ENCODE peak calls at places on chromosomes 11 and 22, in seven cellular contexts. L is body of pancreas; K is SK-N-SH treated with all-trans-retinoic acid at 6 μM for 48 hours; A is stimulated activated memory B cell treated with anti-CD40 and anti-IgM and Interleukin-4, amounts not matched to agents 10 μg/mL and 1 μg/mL and 100 μg/mL, for 72 hours; J is T-helper 17 cell; G is upper lobe of left lung; M is activated naive CD4-positive, alpha-beta T cell treated with anti-CD3 and anti-CD28 coated beads, Interleukin-2, amount 50 U/mL, for 72 hours. D is an unnamed sample.

GRCh38 chr11:95972055-95972454 is 48.1 kb upstream of the MTMR2 start:
- ATAC-seq in K (peak), J (no peak), G (no peak), M (no peak), A (no peak), L (no peak), D (no peak)

GRCh38 chr11:70220136-70220535 is 17.0 kb downstream of the FADD start:
- ATAC-seq in K (no peak), M (no peak), L (no peak), A (no peak), J (no peak), G (no peak), D (no peak)

GRCh38 chr11:70271635-70271953 is 1.1 kb downstream of the PPFIA1 start:
- ATAC-seq in L (no peak), K (no peak), M (no peak), A (no peak), J (no peak), G (no peak), D (no peak)

GRCh38 chr11:123100378-123101085 is 38.6 kb upstream of the HSPA8 start:
- ATAC-seq in J (no peak), M (peak), G (no peak), A (no peak), L (peak), K (peak), D (no peak)

GRCh38 chr11:64330888-64331287 is 9.1 kb upstream of the CCDC88B start:
- ATAC-seq in A (no peak), L (no peak), G (no peak), K (no peak), M (no peak), J (no peak), D (no peak)

GRCh38 chr11:112597290-112597689 is 336.6 kb upstream of the PLET1 start:
- ATAC-seq in G (no peak), L (no peak), J (no peak), M (no peak), A (no peak), K (no peak), D (no peak)

GRCh38 chr22:20273720-20274119 is 5.6 kb upstream of the RTN4R start:
- ATAC-seq in G (no peak), J (no peak), L (no peak), M (no peak), A (no peak), K (no peak), D (no peak)

GRCh38 chr22:38299758-38300157 is 17.5 kb downstream of the CSNK1E start:
- ATAC-seq in G (no peak), L (no peak), K (no peak), A (no peak), J (no peak), M (no peak), D (no peak)

GRCh38 chr11:114384487-114384886 is 15.8 kb downstream of the C11orf71 start:
- ATAC-seq in J (no peak), A (no peak), L (no peak), K (no peak), G (no peak), M (peak), D (no peak)

GRCh38 chr11:125569913-125570621 is 790 bp downstream of the EI24 start:
- ATAC-seq in A (peak), G (no peak), M (peak), J (no peak), K (no peak), L (peak), D (peak)

GRCh38 chr11:1271406-1271805 is 38.0 kb downstream of the TOLLIP start:
- ATAC-seq in M (no peak), K (no peak), L (no peak), G (no peak), J (no peak), A (no peak), D (no peak)

GRCh38 chr11:16791494-16791961 is 53.1 kb downstream of the C11orf58 start:
- ATAC-seq in L (peak), A (peak), K (peak), M (peak), G (peak), J (no peak), D (no peak)